ENCODE peak calls at places on chromosomes 16 and 17, in six cellular contexts. One of them, this sample, is unnamed.

GRCh38 chr16:77273-77806 is 685 bp upstream of the MPG start:
- DNase-seq in heart left ventricle: peak
- DNase-seq in foreskin fibroblast: peak
- DNase-seq in upper lobe of right lung: peak
- DNase-seq in brain microvascular endothelial cell: peak
- DNase-seq in lower leg skin: no peak
- DNase-seq in this sample: peak

GRCh38 chr16:14377326-14377725 is 252.7 kb downstream of the PARN start:
- DNase-seq in heart left ventricle: no peak
- DNase-seq in foreskin fibroblast: peak
- DNase-seq in upper lobe of right lung: no peak
- DNase-seq in brain microvascular endothelial cell: no peak
- DNase-seq in lower leg skin: no peak
- DNase-seq in this sample: no peak

GRCh38 chr17:73371285-73371684 is 59.5 kb upstream of the CDC42EP4 start:
- DNase-seq in heart left ventricle: no peak
- DNase-seq in foreskin fibroblast: peak
- DNase-seq in upper lobe of right lung: no peak
- DNase-seq in brain microvascular endothelial cell: peak
- DNase-seq in lower leg skin: no peak
- DNase-seq in this sample: peak

GRCh38 chr16:50393461-50394214 is 24.9 kb upstream of the BRD7 start:
- DNase-seq in heart left ventricle: no peak
- DNase-seq in foreskin fibroblast: no peak
- DNase-seq in upper lobe of right lung: no peak
- DNase-seq in brain microvascular endothelial cell: no peak
- DNase-seq in lower leg skin: peak
- DNase-seq in this sample: no peak

GRCh38 chr16:88653606-88654362 is 2.9 kb upstream of the CYBA start:
- DNase-seq in heart left ventricle: no peak
- DNase-seq in foreskin fibroblast: no peak
- DNase-seq in upper lobe of right lung: no peak
- DNase-seq in brain microvascular endothelial cell: no peak
- DNase-seq in lower leg skin: no peak
- DNase-seq in this sample: no peak

GRCh38 chr16:89904606-89905510 is 13.8 kb upstream of the MC1R start:
- DNase-seq in heart left ventricle: no peak
- DNase-seq in foreskin fibroblast: no peak
- DNase-seq in upper lobe of right lung: no peak
- DNase-seq in brain microvascular endothelial cell: no peak
- DNase-seq in lower leg skin: no peak
- DNase-seq in this sample: no peak

GRCh38 chr17:80123791-80124190 is 22.4 kb downstream of the GAA start:
- DNase-seq in heart left ventricle: no peak
- DNase-seq in foreskin fibroblast: peak
- DNase-seq in upper lobe of right lung: no peak
- DNase-seq in brain microvascular endothelial cell: no peak
- DNase-seq in lower leg skin: no peak
- DNase-seq in this sample: peak

GRCh38 chr17:11996722-11997146 is 541 bp downstream of the ZNF18 start:
- DNase-seq in heart left ventricle: no peak
- DNase-seq in foreskin fibroblast: no peak
- DNase-seq in upper lobe of right lung: no peak
- DNase-seq in brain microvascular endothelial cell: peak
- DNase-seq in lower leg skin: peak
- DNase-seq in this sample: no peak

GRCh38 chr16:6483634-6484033 is 849.0 kb upstream of the RBFOX1 start:
- DNase-seq in heart left ventricle: no peak
- DNase-seq in foreskin fibroblast: no peak
- DNase-seq in upper lobe of right lung: no peak
- DNase-seq in brain microvascular endothelial cell: no peak
- DNase-seq in lower leg skin: no peak
- DNase-seq in this sample: no peak

GRCh38 chr17:57666946-57667345 is 78.2 kb downstream of the CCDC182 start:
- DNase-seq in heart left ventricle: peak
- DNase-seq in foreskin fibroblast: no peak
- DNase-seq in upper lobe of right lung: peak
- DNase-seq in brain microvascular endothelial cell: no peak
- DNase-seq in lower leg skin: no peak
- DNase-seq in this sample: no peak

GRCh38 chr17:5391678-5392077 is 27.8 kb downstream of the NUP88 start:
- DNase-seq in heart left ventricle: no peak
- DNase-seq in foreskin fibroblast: no peak
- DNase-seq in upper lobe of right lung: no peak
- DNase-seq in brain microvascular endothelial cell: peak
- DNase-seq in lower leg skin: no peak
- DNase-seq in this sample: no peak

GRCh38 chr17:57130708-57131461 is 45.8 kb downstream of the AKAP1 start:
- DNase-seq in heart left ventricle: peak
- DNase-seq in foreskin fibroblast: peak
- DNase-seq in upper lobe of right lung: peak
- DNase-seq in brain microvascular endothelial cell: peak
- DNase-seq in lower leg skin: peak
- DNase-seq in this sample: peak

GRCh38 chr17:57898487-57899311 is 48.9 kb upstream of the MRPS23 start:
- DNase-seq in heart left ventricle: peak
- DNase-seq in foreskin fibroblast: peak
- DNase-seq in upper lobe of right lung: peak
- DNase-seq in brain microvascular endothelial cell: peak
- DNase-seq in lower leg skin: no peak
- DNase-seq in this sample: no peak

GRCh38 chr17:39235555-39236221 is 9.9 kb upstream of the STAC2 start:
- DNase-seq in heart left ventricle: no peak
- DNase-seq in foreskin fibroblast: peak
- DNase-seq in upper lobe of right lung: peak
- DNase-seq in brain microvascular endothelial cell: peak
- DNase-seq in lower leg skin: no peak
- DNase-seq in this sample: peak

GRCh38 chr17:80270836-80271235 is 10.2 kb downstream of the RNF213 start:
- DNase-seq in heart left ventricle: no peak
- DNase-seq in foreskin fibroblast: peak
- DNase-seq in upper lobe of right lung: no peak
- DNase-seq in brain microvascular endothelial cell: peak
- DNase-seq in lower leg skin: no peak
- DNase-seq in this sample: peak

GRCh38 chr17:78276098-78276497 is 44.7 kb downstream of the TMEM235 start:
- DNase-seq in heart left ventricle: no peak
- DNase-seq in foreskin fibroblast: no peak
- DNase-seq in upper lobe of right lung: no peak
- DNase-seq in brain microvascular endothelial cell: no peak
- DNase-seq in lower leg skin: no peak
- DNase-seq in this sample: no peak
- TF ChIP-seq CTCF in heart left ventricle: no peak
- TF ChIP-seq CTCF in foreskin fibroblast: no peak
- TF ChIP-seq CTCF in upper lobe of right lung: no peak
- TF ChIP-seq CTCF in brain microvascular endothelial cell: no peak
- TF ChIP-seq CTCF in lower leg skin: no peak
- TF ChIP-seq CTCF in this sample: no peak

GRCh38 chr16:72198641-72199250 is 26.8 kb upstream of the PMFBP1 start:
- DNase-seq in heart left ventricle: no peak
- DNase-seq in foreskin fibroblast: no peak
- DNase-seq in upper lobe of right lung: no peak
- DNase-seq in brain microvascular endothelial cell: no peak
- DNase-seq in lower leg skin: no peak
- DNase-seq in this sample: no peak

GRCh38 chr16:72198021-72198420 is 26.1 kb upstream of the PMFBP1 start:
- DNase-seq in heart left ventricle: peak
- DNase-seq in foreskin fibroblast: peak
- DNase-seq in upper lobe of right lung: no peak
- DNase-seq in brain microvascular endothelial cell: peak
- DNase-seq in lower leg skin: peak
- DNase-seq in this sample: no peak

GRCh38 chr16:72197556-72197955 is 25.6 kb upstream of the PMFBP1 start:
- DNase-seq in heart left ventricle: no peak
- DNase-seq in foreskin fibroblast: no peak
- DNase-seq in upper lobe of right lung: no peak
- DNase-seq in brain microvascular endothelial cell: no peak
- DNase-seq in lower leg skin: no peak
- DNase-seq in this sample: no peak

GRCh38 chr16:72191551-72191950 is 19.6 kb upstream of the PMFBP1 start:
- DNase-seq in heart left ventricle: no peak
- DNase-seq in foreskin fibroblast: peak
- DNase-seq in upper lobe of right lung: no peak
- DNase-seq in brain microvascular endothelial cell: peak
- DNase-seq in lower leg skin: no peak
- DNase-seq in this sample: no peak

DNA sequence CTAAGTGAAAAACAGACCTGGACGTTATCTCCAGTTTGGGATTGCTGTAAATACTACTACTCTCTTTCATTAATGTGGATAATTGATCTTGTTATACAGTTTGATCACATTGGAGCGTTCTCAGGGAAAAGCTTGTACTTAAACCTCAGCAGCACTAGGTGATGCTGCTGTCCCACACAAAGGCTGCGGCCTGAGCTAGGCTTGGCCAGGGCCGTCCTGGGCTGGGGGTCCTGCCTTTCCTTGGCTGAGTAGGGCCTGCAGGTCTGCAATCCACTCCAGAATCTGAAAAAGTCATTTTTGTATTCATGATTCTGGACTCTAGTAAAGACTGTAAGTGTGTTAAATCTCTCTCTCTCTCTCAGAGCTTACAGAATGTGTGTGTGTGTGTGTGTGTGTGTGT is 23.7 kb upstream of the PMFBP1 start:
- DNase-seq in heart left ventricle: no peak
- DNase-seq in foreskin fibroblast: peak
- DNase-seq in upper lobe of right lung: no peak
- DNase-seq in brain microvascular endothelial cell: no peak
- DNase-seq in lower leg skin: no peak
- DNase-seq in this sample: no peak
- TF ChIP-seq CTCF in heart left ventricle: no peak
- TF ChIP-seq CTCF in foreskin fibroblast: peak
- TF ChIP-seq CTCF in upper lobe of right lung: no peak
- TF ChIP-seq CTCF in brain microvascular endothelial cell: peak
- TF ChIP-seq CTCF in lower leg skin: no peak
- TF ChIP-seq CTCF in this sample: no peak

GRCh38 chr17:1994707-1995106 is 30.4 kb downstream of the RTN4RL1 start:
- DNase-seq in heart left ventricle: no peak
- DNase-seq in foreskin fibroblast: no peak
- DNase-seq in upper lobe of right lung: no peak
- DNase-seq in brain microvascular endothelial cell: no peak
- DNase-seq in lower leg skin: no peak
- DNase-seq in this sample: no peak

GRCh38 chr17:1997146-1997586 is 28.0 kb downstream of the RTN4RL1 start:
- DNase-seq in heart left ventricle: no peak
- DNase-seq in foreskin fibroblast: no peak
- DNase-seq in upper lobe of right lung: no peak
- DNase-seq in brain microvascular endothelial cell: no peak
- DNase-seq in lower leg skin: no peak
- DNase-seq in this sample: peak

GRCh38 chr17:1996243-1997145 is 28.6 kb downstream of the RTN4RL1 start:
- DNase-seq in heart left ventricle: no peak
- DNase-seq in foreskin fibroblast: no peak
- DNase-seq in upper lobe of right lung: no peak
- DNase-seq in brain microvascular endothelial cell: no peak
- DNase-seq in lower leg skin: no peak
- DNase-seq in this sample: no peak

GRCh38 chr17:1997587-1998425 is 27.3 kb downstream of the RTN4RL1 start:
- DNase-seq in heart left ventricle: no peak
- DNase-seq in foreskin fibroblast: peak
- DNase-seq in upper lobe of right lung: peak
- DNase-seq in brain microvascular endothelial cell: no peak
- DNase-seq in lower leg skin: no peak
- DNase-seq in this sample: peak

DNA sequence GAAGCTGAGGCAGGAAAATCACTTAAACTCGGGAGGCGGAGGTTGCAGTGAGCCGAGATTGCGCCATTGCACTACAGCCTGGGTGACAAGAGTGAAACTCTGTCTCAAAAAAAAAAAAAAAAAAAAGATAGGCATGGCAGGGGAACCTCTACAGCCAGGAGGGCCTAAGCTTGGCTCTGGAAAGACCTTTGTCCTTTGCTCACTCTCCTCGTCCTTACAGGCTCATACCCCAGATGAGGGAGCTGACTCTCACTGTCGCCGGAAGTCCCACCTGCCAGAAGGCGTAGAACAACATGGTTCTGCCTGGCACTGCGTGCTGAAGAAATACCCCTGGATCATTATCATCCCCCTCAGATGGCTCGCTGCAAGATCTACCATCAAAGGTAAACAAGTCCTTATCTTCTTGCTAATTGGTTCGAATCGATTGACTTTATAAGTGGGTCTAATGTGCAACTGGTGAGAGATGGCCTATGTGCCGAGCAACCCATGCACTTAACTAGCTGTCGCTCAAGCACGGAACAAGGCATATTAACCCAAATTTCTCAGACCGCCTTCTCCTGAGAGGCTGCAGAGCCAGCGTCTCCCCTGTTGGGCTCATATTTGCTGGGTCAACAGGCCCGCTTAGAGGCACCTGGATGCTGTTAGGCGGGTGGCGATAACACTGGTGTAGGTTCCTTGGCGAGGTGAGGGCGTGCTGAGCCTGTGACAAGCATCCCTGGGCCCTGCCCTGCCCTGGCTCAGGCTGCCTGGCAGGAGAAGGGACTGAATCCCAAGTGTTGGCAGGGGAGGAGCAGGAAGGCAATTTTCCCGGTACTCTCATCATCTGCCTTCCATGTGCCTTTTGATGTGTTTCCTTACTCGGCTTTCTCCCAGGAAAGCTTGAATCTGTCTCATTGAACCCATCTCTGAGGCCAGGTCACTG is 29.6 kb downstream of the RTN4RL1 start:
- DNase-seq in heart left ventricle: no peak
- DNase-seq in foreskin fibroblast: peak
- DNase-seq in upper lobe of right lung: no peak
- DNase-seq in brain microvascular endothelial cell: no peak
- DNase-seq in lower leg skin: no peak
- DNase-seq in this sample: no peak
- TF ChIP-seq CTCF in heart left ventricle: no peak
- TF ChIP-seq CTCF in foreskin fibroblast: no peak
- TF ChIP-seq CTCF in upper lobe of right lung: no peak
- TF ChIP-seq CTCF in brain microvascular endothelial cell: no peak
- TF ChIP-seq CTCF in lower leg skin: no peak
- TF ChIP-seq CTCF in this sample: no peak

DNA sequence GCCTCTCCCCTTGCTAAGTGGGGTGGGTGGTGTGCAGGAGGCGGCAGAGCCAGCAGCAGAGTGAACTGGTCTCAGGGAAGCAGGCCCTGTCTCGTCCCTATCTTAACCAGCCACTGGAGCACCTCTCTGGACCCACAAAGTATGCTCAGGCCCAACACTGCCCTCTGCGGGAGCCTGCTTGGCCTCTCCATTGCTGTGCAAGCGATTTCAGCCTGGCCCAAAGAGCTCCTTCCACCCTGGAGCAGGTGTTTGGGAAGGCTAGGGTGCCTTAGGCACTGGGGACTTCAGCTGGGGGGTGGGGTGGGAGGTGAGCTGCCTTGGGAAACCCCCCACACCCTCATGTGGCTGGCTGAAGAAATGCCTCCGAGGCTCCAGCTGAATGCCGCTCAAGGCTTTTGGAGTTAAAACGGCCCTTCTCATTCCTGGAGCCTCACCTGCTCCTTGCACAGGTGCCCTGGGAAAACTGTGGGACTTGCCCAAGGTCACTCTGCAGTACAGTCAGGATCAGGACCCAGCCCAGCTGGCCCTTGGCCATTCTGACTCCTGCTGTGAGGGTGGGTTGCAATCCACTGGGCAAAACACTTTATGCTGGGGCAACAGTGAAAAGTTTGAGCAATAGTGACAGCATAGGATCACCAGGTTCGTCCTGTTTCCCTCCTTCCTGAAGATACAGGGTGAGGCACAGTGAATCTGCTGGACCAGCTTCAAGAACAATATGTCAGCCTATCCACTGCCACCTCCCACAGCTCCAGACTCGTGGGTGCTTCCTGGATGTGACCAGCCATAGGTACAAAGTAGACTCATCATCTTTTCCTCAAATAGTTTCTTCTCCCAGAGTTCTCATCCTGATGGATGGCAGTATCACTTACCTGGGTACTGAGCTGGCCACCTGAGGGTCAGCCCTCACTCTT is 5.9 kb upstream of the UBE2O start:
- DNase-seq in heart left ventricle: peak
- DNase-seq in foreskin fibroblast: peak
- DNase-seq in upper lobe of right lung: peak
- DNase-seq in brain microvascular endothelial cell: peak
- DNase-seq in lower leg skin: no peak
- DNase-seq in this sample: peak
- TF ChIP-seq CTCF in heart left ventricle: peak
- TF ChIP-seq CTCF in foreskin fibroblast: peak
- TF ChIP-seq CTCF in upper lobe of right lung: peak
- TF ChIP-seq CTCF in brain microvascular endothelial cell: peak
- TF ChIP-seq CTCF in lower leg skin: no peak
- TF ChIP-seq CTCF in this sample: peak